ENCODE peak calls at places on chromosomes 1 and 21, in nine cellular contexts. N is ovary; L is adrenal gland; H is keratinocyte; J is HCT116; Q is kidney epithelial cell; C is upper lobe of right lung; S is CD8-positive, alpha-beta T cell; E is MM.1S. M is an unnamed sample. For H3K36me3 and H3K27me3, the result is how much of the 10 kb centered on the place peaks cover.

GRCh38 chr21:31656199-31657095 is 3.0 kb upstream of the SOD1 start:
- DNase-seq in N (no peak), L (no peak), H (no peak), J (no peak), Q (no peak), C (no peak), S (no peak), E (no peak), M (no peak)

GRCh38 chr1:15788624-15789301 is 18.7 kb downstream of the UQCRHL start:
- DNase-seq in N (no peak), L (no peak), H (peak), J (no peak), Q (no peak), C (no peak), S (no peak), E (no peak), M (no peak)

GRCh38 chr1:63774617-63775417 is 1.0 kb downstream of the ROR1 start:
- DNase-seq in N (peak), L (peak), H (no peak), J (no peak), Q (no peak), C (peak), S (no peak), E (no peak), M (no peak)

GRCh38 chr1:4678318-4678717 is 23.9 kb downstream of the AJAP1 start:
- DNase-seq in N (no peak), L (no peak), H (no peak), J (no peak), Q (no peak), C (no peak), S (no peak), E (no peak), M (no peak)

GRCh38 chr1:173213665-173214064 is 6.5 kb upstream of the TNFSF4 start:
- DNase-seq in N (no peak), L (no peak), H (no peak), J (no peak), Q (no peak), C (no peak), S (no peak), E (no peak), M (no peak)

GRCh38 chr1:172602706-172603105 is 56.2 kb upstream of the FASLG start:
- DNase-seq in N (no peak), L (no peak), H (no peak), J (no peak), Q (no peak), C (no peak), S (no peak), E (no peak), M (no peak)

GRCh38 chr1:73218995-73219546 is 936.7 kb upstream of the NEGR1 start:
- DNase-seq in N (no peak), L (no peak), H (no peak), J (no peak), Q (no peak), C (no peak), S (no peak), E (no peak), M (no peak)

GRCh38 chr21:46431884-46432488 is 26.7 kb upstream of the DIP2A start:
- DNase-seq in N (no peak), L (no peak), H (no peak), J (no peak), Q (no peak), C (peak), S (peak), E (no peak), M (no peak)

GRCh38 chr1:44801491-44802305 is 1.5 kb downstream of the PLK3 start:
- DNase-seq in N (peak), L (peak), H (no peak), J (no peak), Q (no peak), C (peak), S (peak), E (no peak), M (no peak)

GRCh38 chr1:232669981-232670763 is 40.2 kb upstream of the SIPA1L2 start:
- DNase-seq in N (no peak), L (no peak), H (no peak), J (no peak), Q (peak), C (no peak), S (no peak), E (no peak), M (no peak)

GRCh38 chr1:5765465-5765864 is 226.8 kb downstream of the NPHP4 start:
- DNase-seq in N (no peak), L (no peak), H (no peak), J (no peak), Q (no peak), C (no peak), S (no peak), E (no peak), M (no peak)

GRCh38 chr1:204523605-204524215 is 7.5 kb downstream of the MDM4 start:
- DNase-seq in N (no peak), L (no peak), H (no peak), J (peak), Q (no peak), C (no peak), S (no peak), E (no peak), M (no peak)

DNA sequence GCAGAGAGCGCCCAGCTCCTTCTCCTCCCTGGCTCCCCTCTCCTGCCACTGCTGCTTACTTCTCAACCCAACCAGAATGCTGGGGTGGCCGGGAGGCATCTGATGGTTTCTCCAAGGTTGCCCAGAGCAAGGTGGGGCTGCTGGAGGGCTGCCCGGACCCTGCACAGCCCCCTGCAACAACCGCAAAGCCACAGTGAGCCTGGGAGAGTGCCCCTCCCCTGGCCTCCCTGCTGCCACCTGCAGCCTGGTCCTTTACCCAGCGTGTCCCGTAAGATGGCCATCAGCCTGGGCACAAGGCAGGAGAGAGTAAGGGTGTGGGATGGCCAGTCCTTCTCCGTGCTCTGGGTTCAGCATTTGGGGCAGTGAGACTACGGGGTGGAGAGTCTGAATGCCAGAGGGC is 17.0 kb downstream of the MX2 start:
- DNase-seq in N (no peak), L (no peak), H (no peak), J (no peak), Q (no peak), C (no peak), S (no peak), E (no peak), M (no peak)
- H3K36me3 ChIP-seq in N (under half), L (under half), H (under half), J (under half), Q (under half), C (under half), S (under half), E (under half), M (under half)

GRCh38 chr1:2528966-2529750 is 905 bp downstream of the HES5 start:
- DNase-seq in N (no peak), L (no peak), H (no peak), J (no peak), Q (no peak), C (no peak), S (peak), E (no peak), M (no peak)
- H3K27me3 ChIP-seq in N (under half), L (under half), H (under half), J (under half), Q (under half), C (under half), S (under half), E (half or more), M (under half)

DNA sequence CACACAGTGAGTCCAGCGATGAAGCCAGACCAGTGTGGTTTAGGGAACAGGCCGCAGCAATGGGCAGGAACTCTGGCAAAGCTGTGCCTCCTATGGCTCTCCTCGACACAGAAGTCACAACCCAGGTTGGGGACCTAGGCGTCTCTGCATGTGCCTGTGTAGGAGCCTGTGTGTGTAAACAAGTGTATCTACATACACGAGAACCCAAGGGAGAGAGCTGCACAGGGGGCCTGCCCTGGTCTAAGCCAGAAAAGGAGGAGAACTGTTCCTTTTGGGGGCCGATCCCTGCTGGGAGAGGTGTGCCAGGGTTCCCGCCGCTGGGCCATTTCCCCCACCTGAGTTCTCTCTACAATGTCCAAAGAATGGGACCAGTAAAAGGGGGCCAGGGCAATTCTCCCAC is 56.0 kb downstream of the CD247 start:
- DNase-seq in N (no peak), L (no peak), H (no peak), J (no peak), Q (no peak), C (peak), S (no peak), E (no peak), M (no peak)
- TF ChIP-seq CTCF in N (no peak), L (no peak), H (no peak), J (no peak), Q (no peak), C (no peak), S (no peak), E (no peak), M (no peak)

GRCh38 chr1:156172696-156173470 is 19.5 kb downstream of the SEMA4A start:
- DNase-seq in N (no peak), L (no peak), H (no peak), J (no peak), Q (no peak), C (no peak), S (no peak), E (no peak), M (no peak)
- H3K36me3 ChIP-seq in N (under half), L (under half), H (under half), J (under half), Q (under half), C (under half), S (under half), E (half or more), M (under half)

GRCh38 chr1:20071416-20071815 is 1.4 kb downstream of the PLA2G5 start:
- DNase-seq in N (no peak), L (no peak), H (no peak), J (no peak), Q (no peak), C (no peak), S (no peak), E (no peak), M (no peak)
- H3K27me3 ChIP-seq in N (under half), L (under half), H (under half), J (under half), Q (under half), C (under half), S (under half), E (under half), M (under half)

GRCh38 chr1:229209386-229209785 is 61.5 kb upstream of the RAB4A start:
- DNase-seq in N (no peak), L (no peak), H (no peak), J (no peak), Q (no peak), C (no peak), S (no peak), E (no peak), M (no peak)

GRCh38 chr1:229209816-229210215 is 61.1 kb upstream of the RAB4A start:
- DNase-seq in N (no peak), L (peak), H (no peak), J (no peak), Q (no peak), C (no peak), S (no peak), E (no peak), M (no peak)

GRCh38 chr1:229210844-229211243 is 60.1 kb upstream of the RAB4A start:
- DNase-seq in N (no peak), L (no peak), H (no peak), J (no peak), Q (no peak), C (no peak), S (no peak), E (no peak), M (no peak)

GRCh38 chr1:229217716-229218115 is 53.2 kb upstream of the RAB4A start:
- DNase-seq in N (no peak), L (no peak), H (no peak), J (peak), Q (no peak), C (no peak), S (no peak), E (no peak), M (no peak)

GRCh38 chr1:229213797-229214196 is 57.1 kb upstream of the RAB4A start:
- DNase-seq in N (no peak), L (no peak), H (no peak), J (no peak), Q (no peak), C (no peak), S (no peak), E (no peak), M (no peak)
- TF ChIP-seq CTCF in N (no peak), L (no peak), H (no peak), J (no peak), Q (no peak), C (no peak), S (no peak), E (no peak), M (no peak)

DNA sequence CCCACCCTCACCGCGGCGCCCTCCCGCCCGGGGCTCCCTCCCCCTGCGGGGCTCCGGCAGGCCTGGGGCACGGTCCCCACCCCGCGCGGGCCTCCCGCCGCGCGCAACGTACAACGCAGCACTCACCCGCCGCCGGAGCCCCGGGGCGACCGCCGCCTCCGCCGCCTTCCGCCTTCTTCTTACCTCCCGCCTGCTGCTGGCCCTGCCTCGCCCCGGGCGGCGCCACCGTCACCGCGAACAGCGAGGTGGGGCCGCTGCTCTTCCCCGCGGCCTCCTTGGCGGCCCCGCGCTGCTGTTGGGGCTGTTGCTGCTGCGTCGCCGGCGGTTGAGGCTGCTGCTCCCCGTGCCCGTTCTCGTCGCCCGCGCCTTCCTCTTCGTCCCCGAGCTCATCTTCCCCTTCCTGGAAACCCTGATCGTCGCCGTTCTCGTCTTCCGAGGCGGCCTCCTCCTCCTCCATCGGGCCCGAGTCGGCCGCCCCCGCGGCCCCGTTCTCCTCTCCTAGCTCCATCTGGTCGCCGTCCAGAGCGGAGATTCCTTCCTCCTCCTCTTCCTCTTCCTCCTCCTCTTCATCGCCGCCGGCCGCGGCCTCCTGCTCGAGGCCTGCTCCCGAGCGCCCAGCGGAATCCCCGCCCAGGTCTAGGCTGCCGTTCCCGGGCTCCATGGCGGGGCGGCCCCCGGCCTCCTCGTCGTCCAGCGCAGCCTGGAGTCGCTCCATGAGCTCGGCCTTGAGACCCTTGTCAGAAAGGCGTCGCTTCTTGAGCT is 671 bp downstream of the HNRNPU start:
- DNase-seq in N (peak), L (no peak), H (no peak), J (no peak), Q (no peak), C (peak), S (no peak), E (no peak), M (no peak)
- H3K36me3 ChIP-seq in N (under half), L (under half), H (under half), J (under half), Q (under half), C (under half), S (under half), E (under half), M (under half)

M was measured in BJ.